ENCODE peak calls at places on chromosomes 7 and 10, in seven cellular contexts. E, L, N, K, G, O and F are unnamed samples.

GRCh38 chr7:88912852-88913251 is 117.3 kb upstream of the TEX47 start:
- DNase-seq in E (no peak), L (no peak), N (no peak), K (no peak), G (no peak), O (no peak), F (no peak)

GRCh38 chr7:25851332-25852248 is 300.4 kb upstream of the NFE2L3 start:
- DNase-seq in E (no peak), L (peak), N (peak), K (peak), G (peak), O (peak), F (peak)

GRCh38 chr7:87219545-87220025 is at the start of gene TMEM243:
- DNase-seq in E (peak), L (peak), N (peak), K (peak), G (peak), O (peak), F (no peak)

GRCh38 chr10:103666109-103666508 is 172.6 kb downstream of the NEURL1 start:
- DNase-seq in E (no peak), L (no peak), N (no peak), K (no peak), G (no peak), O (peak), F (no peak)

GRCh38 chr7:71408276-71408675 is 276.3 kb downstream of the GALNT17 start:
- DNase-seq in E (no peak), L (no peak), N (no peak), K (peak), G (no peak), O (peak), F (no peak)

GRCh38 chr7:143013473-143013872 is 13.5 kb downstream of the OR9A2 start:
- DNase-seq in E (no peak), L (no peak), N (no peak), K (no peak), G (no peak), O (no peak), F (no peak)

GRCh38 chr7:139094030-139094429 is 15.5 kb downstream of the ZC3HAV1 start:
- DNase-seq in E (no peak), L (peak), N (no peak), K (no peak), G (no peak), O (no peak), F (no peak)

GRCh38 chr10:125264752-125265578 is 104.6 kb upstream of the CTBP2 start:
- DNase-seq in E (no peak), L (no peak), N (peak), K (no peak), G (no peak), O (no peak), F (no peak)

GRCh38 chr10:75283150-75284096 is 47.7 kb upstream of the COMTD1 start:
- DNase-seq in E (peak), L (no peak), N (no peak), K (no peak), G (no peak), O (no peak), F (no peak)